ENCODE peak calls at places on chromosome 6, in five cellular contexts. I, X, N, Q and F are unnamed samples. For H3K27me3 and H3K9me2, the result is how much of the 10 kb centered on the place peaks cover.

GRCh38 chr6:4281341-4282293 is 146.2 kb upstream of the ECI2 start:
- DNase-seq in X (peak), N (peak), I (peak), Q (no peak), F (peak)

GRCh38 chr6:431986-432385 is 40.4 kb downstream of the IRF4 start:
- DNase-seq in N (no peak), I (no peak), Q (no peak), X (no peak), F (no peak)

GRCh38 chr6:154187203-154187602 is 148.2 kb downstream of the OPRM1 start:
- DNase-seq in I (no peak), Q (no peak), X (no peak), N (no peak), F (no peak)

GRCh38 chr6:4093288-4093687 is 14.4 kb upstream of the FAM217A start:
- DNase-seq in I (no peak), Q (no peak), N (no peak), X (no peak), F (no peak)

GRCh38 chr6:11537229-11538048 is at the start of gene TMEM170B:
- DNase-seq in Q (peak), X (peak), I (peak), N (peak), F (peak)

GRCh38 chr6:148934956-148935355 is 188.1 kb downstream of the UST start:
- DNase-seq in X (no peak), N (peak), I (no peak), Q (no peak), F (no peak)

GRCh38 chr6:122476131-122476530 is 4.5 kb upstream of the SERINC1 start:
- DNase-seq in X (no peak), N (peak), I (no peak), Q (no peak), F (peak)

GRCh38 chr6:21264288-21264818 is 329.2 kb upstream of the SOX4 start:
- DNase-seq in N (no peak), Q (no peak), X (peak), I (no peak), F (no peak)

GRCh38 chr6:117521785-117522502 is 39.5 kb downstream of the DCBLD1 start:
- DNase-seq in X (no peak), N (no peak), Q (no peak), I (no peak), F (no peak)

GRCh38 chr6:115468272-115469005 is 592.3 kb downstream of the FRK start:
- DNase-seq in Q (no peak), I (no peak), X (no peak), N (no peak), F (no peak)

GRCh38 chr6:34246563-34247391 is 2.0 kb downstream of the SMIM29 start:
- DNase-seq in N (peak), Q (no peak), X (peak), I (peak), F (peak)

GRCh38 chr6:96624957-96625356 is 62.0 kb downstream of the FHL5 start:
- DNase-seq in Q (no peak), N (no peak), I (no peak), X (no peak), F (no peak)

GRCh38 chr6:44021628-44022295 is 105.5 kb downstream of the MRPL14 start:
- DNase-seq in I (no peak), N (no peak), X (no peak), Q (no peak), F (no peak)

GRCh38 chr6:24910331-24910849 is 25.4 kb downstream of the RIPOR2 start:
- DNase-seq in X (no peak), N (peak), Q (no peak), I (no peak), F (peak)

GRCh38 chr6:164817662-164818061 is 491.7 kb downstream of the C6orf118 start:
- DNase-seq in X (no peak), N (no peak), I (no peak), Q (no peak), F (no peak)

GRCh38 chr6:121780325-121781313 is 345.2 kb downstream of the GJA1 start:
- DNase-seq in I (no peak), N (peak), Q (peak), X (peak), F (no peak)

GRCh38 chr6:45081634-45082033 is 246.5 kb upstream of the RUNX2 start:
- DNase-seq in N (no peak), X (no peak), I (no peak), Q (no peak), F (no peak)

DNA sequence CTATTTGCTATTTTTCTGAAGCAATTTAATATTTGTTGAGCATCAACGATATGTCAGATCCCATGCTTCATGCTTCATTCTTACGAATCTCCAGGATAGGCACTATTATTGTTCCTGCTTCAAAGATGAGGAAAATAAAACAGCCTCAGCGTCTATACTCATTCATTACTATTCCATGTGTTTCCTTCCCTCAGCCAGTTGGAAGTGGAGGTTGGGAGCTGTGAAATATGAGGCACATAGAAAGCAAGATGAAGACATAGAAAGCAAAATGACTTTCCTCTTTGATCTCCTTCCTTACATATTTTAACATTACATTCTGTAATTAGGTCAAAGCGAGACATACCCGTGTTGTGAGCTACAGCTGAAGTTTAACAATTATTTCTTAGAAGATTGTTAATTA is 125.5 kb downstream of the FYN start:
- DNase-seq in I (no peak), Q (no peak), N (no peak), X (no peak), F (no peak)
- H3K27me3 ChIP-seq in I (under half), Q (under half), N (under half), X (under half), F (under half)

GRCh38 chr6:5979650-5980427 is 26.9 kb downstream of the NRN1 start:
- DNase-seq in X (no peak), I (no peak), Q (no peak), N (peak), F (no peak)
- H3K9me2 ChIP-seq in X (under half), I (under half), Q (under half), N (under half), F (under half)

GRCh38 chr6:157240960-157241311 is 82.4 kb downstream of the TMEM242 start:
- DNase-seq in X (no peak), I (no peak), N (no peak), Q (no peak), F (no peak)

GRCh38 chr6:157239671-157240058 is 83.7 kb downstream of the TMEM242 start:
- DNase-seq in Q (no peak), I (no peak), X (no peak), N (no peak), F (no peak)

GRCh38 chr6:157240059-157240959 is 83.0 kb downstream of the TMEM242 start:
- DNase-seq in Q (no peak), I (no peak), N (peak), X (peak), F (no peak)

GRCh38 chr6:157238346-157238745 is 85.0 kb downstream of the TMEM242 start:
- DNase-seq in X (no peak), N (no peak), I (no peak), Q (no peak), F (no peak)

GRCh38 chr6:157239148-157239547 is 84.2 kb downstream of the TMEM242 start:
- DNase-seq in I (no peak), X (no peak), Q (no peak), N (no peak), F (no peak)
- H3K27me3 ChIP-seq in I (under half), X (under half), Q (under half), N (under half), F (under half)

DNA sequence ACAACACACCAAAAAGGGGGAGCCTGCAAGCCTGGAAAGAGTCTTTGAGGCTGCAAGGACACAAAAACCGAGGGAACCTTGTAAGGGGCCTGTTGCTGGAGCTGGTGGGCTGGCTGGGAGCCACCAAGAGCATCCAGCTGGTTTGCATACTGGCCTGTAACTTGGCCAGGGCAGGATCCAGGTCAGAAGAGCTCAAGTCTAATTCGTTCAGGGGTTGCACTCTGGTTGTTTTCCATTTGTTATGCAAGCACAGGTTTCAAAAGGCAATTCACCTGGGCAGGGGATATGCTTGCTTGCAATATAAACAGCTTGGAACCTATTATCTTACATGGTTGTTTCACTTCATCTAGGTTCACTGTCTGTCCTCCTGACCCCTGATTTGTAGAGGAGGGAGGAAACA is 98.3 kb upstream of the GCM1 start:
- DNase-seq in X (no peak), Q (no peak), I (peak), N (no peak), F (no peak)
- H3K9me2 ChIP-seq in X (under half), Q (under half), I (under half), N (under half), F (under half)

GRCh38 chr6:41545174-41545702 is 943 bp upstream of the FOXP4 start:
- DNase-seq in X (no peak), N (no peak), Q (no peak), I (no peak), F (no peak)

GRCh38 chr6:41543087-41543486 is 3.1 kb upstream of the FOXP4 start:
- DNase-seq in X (no peak), N (no peak), I (no peak), Q (no peak), F (no peak)

GRCh38 chr6:41539204-41539603 is 7.0 kb upstream of the FOXP4 start:
- DNase-seq in X (no peak), N (no peak), I (no peak), Q (no peak), F (no peak)

GRCh38 chr6:41538556-41539182 is 7.5 kb upstream of the FOXP4 start:
- DNase-seq in N (peak), X (no peak), Q (no peak), I (no peak), F (no peak)

GRCh38 chr6:41541364-41541763 is 4.8 kb upstream of the FOXP4 start:
- DNase-seq in I (no peak), N (no peak), X (no peak), Q (no peak), F (no peak)
- H3K27me3 ChIP-seq in I (under half), N (under half), X (under half), Q (under half), F (half or more)

DNA sequence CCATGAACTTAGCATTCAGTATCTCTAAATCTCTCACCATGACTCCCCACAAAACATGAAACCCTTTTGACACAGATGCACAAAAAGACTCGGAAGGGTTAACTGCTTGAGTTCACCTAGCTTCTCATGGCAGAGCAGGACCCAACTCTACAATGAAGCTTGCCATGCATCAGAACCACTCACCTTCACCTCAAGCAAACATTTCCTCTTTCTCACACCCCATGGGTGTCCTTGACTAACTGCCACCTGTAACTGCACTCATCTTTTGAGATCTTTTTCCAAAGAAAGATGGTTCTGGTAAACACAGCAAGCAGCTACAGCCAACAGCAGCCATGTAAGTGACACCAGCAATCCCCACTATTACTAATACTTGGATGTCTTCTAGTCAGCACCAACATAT is 76.5 kb downstream of the EFHC1 start:
- DNase-seq in X (no peak), Q (no peak), I (no peak), N (no peak), F (no peak)
- H3K9me2 ChIP-seq in X (under half), Q (under half), I (under half), N (under half), F (under half)

DNA sequence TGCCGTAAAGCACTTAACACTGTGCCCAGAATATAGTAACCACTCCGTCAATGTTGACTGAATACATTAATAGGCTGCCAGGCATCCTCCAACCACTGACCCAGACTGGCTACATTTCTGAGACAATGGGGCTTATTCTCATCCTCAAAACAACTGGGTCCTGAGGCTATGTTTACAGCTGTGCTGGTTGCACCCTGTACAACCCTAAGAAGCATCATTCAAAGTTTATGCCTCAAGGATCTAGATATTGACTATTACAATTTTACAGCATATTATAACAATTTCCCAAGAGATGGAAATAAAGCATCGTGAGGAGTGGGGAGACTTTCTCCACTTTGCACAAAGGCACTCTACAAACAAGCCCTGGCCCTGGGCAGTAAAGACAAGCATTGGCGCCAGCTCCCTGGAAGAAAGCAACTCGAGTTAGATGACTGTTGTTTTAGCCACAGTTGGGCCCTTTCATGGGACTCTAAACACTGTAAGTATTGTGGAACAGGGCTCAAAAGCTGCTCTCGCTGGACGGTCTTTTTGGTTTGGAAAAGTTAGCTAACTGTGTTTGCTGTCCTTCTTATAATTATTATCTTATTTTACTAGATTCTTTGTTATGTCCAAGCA is 30.2 kb downstream of the MYLIP start:
- DNase-seq in N (no peak), I (no peak), Q (no peak), X (no peak), F (no peak)
- H3K27me3 ChIP-seq in N (under half), I (under half), Q (under half), X (under half), F (under half)

GRCh38 chr6:126266664-126267063 is 73.3 kb upstream of the CENPW start:
- DNase-seq in N (no peak), X (no peak), Q (no peak), I (no peak), F (no peak)
- H3K9me2 ChIP-seq in N (under half), X (under half), Q (under half), I (under half), F (under half)

GRCh38 chr6:104955491-104955890 is 1.4 kb upstream of the LIN28B start:
- DNase-seq in X (no peak), N (no peak), Q (no peak), I (no peak), F (peak)
- H3K27me3 ChIP-seq in X (under half), N (half or more), Q (under half), I (under half), F (under half)

GRCh38 chr6:169974663-169975062 is 223.2 kb downstream of the ERMARD start:
- DNase-seq in I (no peak), X (no peak), Q (no peak), N (no peak), F (no peak)
- H3K9me2 ChIP-seq in I (under half), X (under half), Q (under half), N (under half), F (under half)